ENCODE peak calls at places on chromosomes 5 and 9, in four cellular contexts. P, C, E and D are unnamed samples.
A peak's percentile ranks its signal among the peaks of the same experiment; 100 is the strongest.

GRCh38 chr5:176659860-176660461 is 12.7 kb downstream of the TSPAN17 start:
- DNase-seq in C (no peak), E (no peak), P (no peak), D (no peak)

GRCh38 chr9:69134412-69134811 is 39.7 kb upstream of the TJP2 start:
- DNase-seq in P (no peak), C (no peak), E (peak; percentile 32), D (no peak)

GRCh38 chr9:104843644-104844226 is 79.8 kb downstream of the NIPSNAP3B start:
- DNase-seq in C (no peak), E (no peak), P (no peak), D (no peak)

GRCh38 chr5:93990504-93991085 is 249.2 kb upstream of the POU5F2 start:
- DNase-seq in P (no peak), C (no peak), E (no peak), D (peak; percentile 33)

GRCh38 chr9:93114169-93114983 is 18.4 kb downstream of the CARD19 start:
- DNase-seq in C (peak; percentile 17), E (peak; percentile 43), P (peak; percentile 67), D (peak; percentile 63)

GRCh38 chr9:37032713-37033112 is 1.4 kb downstream of the PAX5 start:
- DNase-seq in C (no peak), P (no peak), E (peak; percentile 58), D (no peak)

GRCh38 chr5:167950126-167950721 is 341.2 kb upstream of the WWC1 start:
- DNase-seq in P (no peak), E (no peak), C (no peak), D (no peak)

GRCh38 chr5:88829773-88830172 is 53.2 kb downstream of the MEF2C start:
- DNase-seq in C (no peak), P (no peak), E (no peak), D (peak; percentile 12)

GRCh38 chr5:32951003-32951402 is 239.9 kb downstream of the NPR3 start:
- DNase-seq in C (no peak), P (no peak), E (no peak), D (no peak)

GRCh38 chr5:149054416-149054815 is 8.4 kb downstream of the SH3TC2 start:
- DNase-seq in E (no peak), C (no peak), P (no peak), D (no peak)

GRCh38 chr9:78606011-78606410 is 309.1 kb downstream of the PSAT1 start:
- DNase-seq in E (no peak), P (no peak), C (no peak), D (no peak)

GRCh38 chr5:43389679-43390329 is 22.4 kb downstream of the CCL28 start:
- DNase-seq in P (peak; percentile 77), E (peak; percentile 80), C (peak; percentile 26), D (peak; percentile 88)

GRCh38 chr9:87883990-87884389 is 1.3 kb downstream of the SPATA31E1 start:
- DNase-seq in C (no peak), E (no peak), P (peak; percentile 58), D (no peak)

GRCh38 chr5:14217587-14217986 is 74.4 kb downstream of the TRIO start:
- DNase-seq in E (peak; percentile 61), C (no peak), P (no peak), D (no peak)

GRCh38 chr5:79750611-79751510 is 61.2 kb downstream of the CMYA5 start:
- DNase-seq in E (no peak), C (no peak), P (no peak), D (no peak)

GRCh38 chr9:110088099-110088498 is 119.9 kb downstream of the C9orf152 start:
- DNase-seq in C (no peak), E (no peak), P (no peak), D (peak; percentile 20)

GRCh38 chr5:138354387-138354786 is 1.9 kb downstream of the KDM3B start:
- DNase-seq in E (no peak), C (no peak), P (no peak), D (no peak)

GRCh38 chr5:138354926-138355378 is 2.5 kb downstream of the KDM3B start:
- DNase-seq in P (peak; percentile 64), C (no peak), E (peak; percentile 63), D (peak; percentile 86)

GRCh38 chr5:138352722-138353549 is 451 bp downstream of the KDM3B start:
- DNase-seq in P (peak; percentile 82), C (peak; percentile 46), E (peak; percentile 86), D (peak; percentile 84)

GRCh38 chr5:138352071-138352721 is at the start of gene KDM3B:
- DNase-seq in E (peak; percentile 93), C (peak; percentile 73), P (peak; percentile 95), D (peak; percentile 96)

DNA sequence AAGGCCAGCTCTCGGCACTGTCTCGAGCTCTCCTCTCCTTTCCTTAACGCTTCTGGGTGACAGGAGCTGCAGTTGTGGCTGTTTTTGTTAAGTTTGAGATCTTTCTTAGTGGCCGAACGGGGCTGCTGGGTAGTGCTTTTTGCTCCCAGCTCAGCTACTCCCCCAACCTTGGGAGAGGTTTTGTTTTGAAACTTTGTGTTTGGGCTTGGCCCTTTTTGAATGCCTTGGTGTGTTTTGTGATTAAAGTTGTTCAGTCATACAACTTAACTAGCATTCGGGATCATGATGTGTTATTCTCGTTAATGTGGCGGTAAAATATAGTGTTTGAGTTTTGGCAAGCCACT is 1.0 kb downstream of the KDM3B start:
- DNase-seq in P (no peak), E (no peak), C (no peak), D (peak; percentile 84)
- TF ChIP-seq POLR2A in P (no peak), E (no peak), C (no peak), D (peak; percentile 31)

DNA sequence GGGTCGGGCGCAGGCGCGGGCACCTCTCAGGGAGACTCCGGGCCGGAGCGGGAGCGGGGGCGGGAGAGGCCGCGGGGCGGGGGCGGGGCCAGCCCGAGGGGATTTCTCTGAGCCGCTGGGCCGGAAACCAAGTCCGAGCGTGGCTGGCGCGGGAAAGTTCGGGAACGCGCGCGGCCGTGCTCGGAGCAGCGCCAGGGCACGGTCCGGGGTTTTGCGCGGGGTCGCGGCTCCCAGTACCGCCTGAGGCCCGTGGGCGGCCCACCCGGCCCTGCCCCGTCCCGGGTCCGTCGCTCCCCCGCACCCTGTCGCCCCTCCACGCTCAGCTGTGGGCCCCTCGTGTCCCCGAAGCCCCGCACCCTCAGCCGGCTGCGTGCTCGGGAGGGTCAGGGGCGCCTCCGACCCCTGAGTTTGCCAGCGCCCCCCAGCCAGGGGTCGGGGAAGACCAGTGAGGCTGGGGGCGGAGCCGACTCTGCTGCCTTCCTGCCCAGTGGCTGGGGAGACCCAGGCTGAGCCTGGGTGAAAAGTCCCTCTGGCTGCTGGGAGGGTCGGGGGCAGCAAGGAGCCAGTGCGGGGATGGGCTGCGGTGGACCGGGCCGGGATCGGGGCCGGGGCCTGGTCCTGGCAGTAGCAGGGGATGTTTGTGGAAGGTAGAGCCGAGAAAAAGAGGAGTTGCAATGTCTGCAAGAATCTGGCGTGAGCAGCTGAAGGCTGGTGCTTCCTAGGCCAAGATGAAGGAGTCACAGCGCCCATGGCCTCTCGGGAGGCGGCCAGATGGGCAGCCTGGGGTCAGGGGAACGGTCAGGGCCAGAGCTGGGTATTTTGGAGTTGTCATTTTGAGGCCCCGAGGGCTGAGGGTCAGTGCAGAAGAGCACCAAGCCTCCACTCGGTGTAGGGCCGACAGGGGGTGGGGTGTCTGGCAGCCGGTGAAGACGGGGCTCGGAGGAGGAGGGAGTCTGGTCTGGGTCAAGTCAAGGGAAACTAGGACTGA is 588 bp downstream of the TRAF2 start:
- DNase-seq in P (peak; percentile 45), E (peak; percentile 62), C (no peak), D (peak; percentile 55)
- TF ChIP-seq POLR2A in P (peak; percentile 27), E (no peak), C (no peak), D (no peak)

DNA sequence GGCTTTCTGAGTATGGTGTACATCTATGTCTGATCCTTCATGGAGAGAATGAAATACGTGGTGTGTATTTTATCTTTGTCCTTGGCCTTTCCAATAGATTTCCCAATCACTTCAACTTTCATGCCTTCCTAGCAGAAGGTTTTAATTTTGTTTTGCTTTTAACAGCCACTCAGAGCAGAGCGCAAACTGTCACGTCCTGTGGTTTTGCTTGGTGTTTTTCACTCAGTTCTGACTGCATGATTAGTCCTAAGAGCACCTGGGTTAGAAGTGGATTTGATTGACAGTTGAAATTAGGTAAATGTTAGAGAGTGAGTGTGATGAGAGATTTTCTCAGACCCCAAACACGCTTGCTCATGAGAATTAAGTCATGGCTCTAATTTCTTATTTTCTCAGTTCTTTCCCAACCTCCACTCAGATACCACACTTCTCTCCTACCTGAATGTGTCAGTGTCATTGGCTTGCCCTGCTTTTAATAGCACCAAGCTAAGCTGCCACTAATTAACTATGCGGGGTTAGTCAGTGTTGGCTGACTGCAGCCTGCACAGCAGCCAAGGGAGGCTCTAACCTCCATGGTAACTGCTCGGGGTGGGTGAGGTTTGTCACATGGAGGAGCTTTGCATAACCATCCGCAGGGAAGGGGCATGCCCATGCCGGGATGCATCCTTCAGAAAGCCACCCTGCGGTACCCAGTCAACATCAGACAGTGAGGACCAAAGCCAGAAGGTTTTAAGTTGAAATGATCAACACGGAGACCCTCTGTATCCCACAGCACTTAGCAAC is 173.4 kb downstream of the NR3C1 start:
- DNase-seq in P (no peak), E (no peak), C (no peak), D (no peak)
- TF ChIP-seq POLR2A in P (no peak), E (no peak), C (no peak), D (no peak)

GRCh38 chr5:141858084-141858765 is 20.0 kb downstream of the PCDH1 start:
- DNase-seq in C (no peak), E (no peak), P (no peak), D (no peak)
- TF ChIP-seq POLR2A in C (no peak), E (no peak), P (no peak), D (no peak)

DNA sequence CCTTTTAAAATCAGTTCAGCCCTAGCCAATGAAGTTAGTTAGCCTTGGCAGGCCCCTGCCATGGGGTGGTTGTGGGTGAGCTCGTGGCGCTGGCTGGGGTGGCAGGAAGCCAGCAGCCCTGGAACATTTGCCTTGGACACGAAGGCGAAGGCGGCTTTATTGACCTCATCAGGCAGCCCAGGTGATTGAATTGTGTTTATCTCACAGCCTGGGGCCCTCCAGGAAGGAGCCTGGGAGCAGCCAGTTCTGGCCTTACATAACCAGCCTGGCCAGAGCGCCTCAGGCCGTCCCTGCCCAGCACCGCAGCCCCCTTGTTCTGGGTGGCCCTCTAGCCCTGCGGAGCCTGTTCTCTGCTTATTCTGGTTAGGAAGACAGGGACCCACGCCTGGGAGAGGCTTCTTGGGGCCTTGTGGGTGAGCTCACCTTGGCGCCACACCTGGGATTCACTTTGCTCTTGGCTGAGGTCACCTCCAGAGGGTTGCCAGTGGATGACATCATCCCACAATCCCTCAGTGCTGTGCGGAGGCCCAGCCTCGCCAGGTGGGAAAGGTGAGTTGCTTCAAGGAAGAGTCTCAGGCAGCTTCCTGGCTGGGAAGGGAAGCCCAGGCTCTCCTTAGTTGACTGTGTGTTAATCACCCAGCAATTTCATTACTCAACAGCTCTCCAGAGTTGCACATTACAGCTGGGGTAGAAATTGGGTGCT is 54.4 kb upstream of the RPL26L1 start:
- DNase-seq in E (peak; percentile 93), P (no peak), C (peak; percentile 71), D (no peak)
- TF ChIP-seq POLR2A in E (peak; percentile 59), P (no peak), C (peak; percentile 26), D (no peak)

DNA sequence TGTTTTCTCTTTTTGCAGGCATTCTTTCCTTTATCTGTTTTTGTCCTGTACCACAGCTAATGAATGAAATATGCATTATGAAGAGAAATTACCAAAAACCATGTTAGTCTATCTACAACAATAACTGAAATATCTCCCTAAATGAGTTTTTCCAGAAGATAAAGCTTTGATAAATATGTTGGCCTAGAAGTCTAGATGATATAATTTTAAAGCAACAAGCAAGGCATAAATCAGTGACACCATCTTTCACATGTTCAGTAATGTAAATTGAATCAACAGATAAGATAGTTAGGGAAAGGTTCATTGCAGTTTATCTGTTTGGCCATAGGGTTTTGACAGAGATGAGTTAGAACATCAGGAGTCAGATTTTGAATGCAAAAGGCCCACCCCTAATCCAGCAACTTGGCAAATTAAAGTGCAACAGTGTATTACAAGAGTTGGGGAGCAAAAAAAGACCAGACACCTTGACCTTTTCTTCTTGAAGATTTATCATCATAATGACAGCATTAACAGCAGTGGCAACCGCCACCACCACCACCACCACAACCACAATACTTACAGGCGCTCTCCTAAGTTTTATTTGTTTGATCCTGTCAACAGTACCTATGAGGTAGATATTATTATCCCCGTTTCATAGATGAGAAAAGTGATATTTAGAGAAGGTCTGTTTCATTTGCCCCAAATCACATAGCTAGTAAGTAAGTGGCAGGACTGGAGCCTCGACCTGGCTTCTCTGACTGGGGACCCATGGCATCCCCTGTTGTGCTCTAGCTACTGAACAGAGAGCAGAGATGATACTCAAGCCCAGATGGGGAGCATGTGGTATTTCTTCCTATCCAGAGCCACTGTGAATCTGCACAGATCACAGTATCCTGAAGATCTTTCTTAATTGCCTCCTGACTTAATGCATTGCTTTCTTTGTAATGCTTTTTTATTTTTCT is 122.8 kb upstream of the DHFR start:
- DNase-seq in C (no peak), P (no peak), E (peak; percentile 57), D (no peak)
- TF ChIP-seq POLR2A in C (no peak), P (no peak), E (no peak), D (no peak)